ENCODE peak calls at places on chromosomes 5 and 9, in five cellular contexts. N is H1, Z is fibroblast of mammary gland, U is astrocyte of the cerebellum, E is heart left ventricle. I is an unnamed sample.

GRCh38 chr9:78278177-78278777 is 18.6 kb upstream of the PSAT1 start:
- DNase-seq in N (no peak), Z (peak; percentile 92), U (peak; percentile 84), E (no peak), I (peak; percentile 90)

GRCh38 chr5:127957183-127957582 is 126.4 kb upstream of the SLC12A2 start:
- DNase-seq in N (no peak), Z (peak; percentile 77), U (peak; percentile 27), E (peak; percentile 74), I (peak; percentile 92)

GRCh38 chr5:138353550-138353893 is 1.0 kb downstream of the KDM3B start:
- DNase-seq in N (no peak), Z (peak; percentile 39), U (no peak), E (no peak), I (no peak)

GRCh38 chr9:89593776-89594427 is 10.9 kb upstream of the GADD45G start:
- DNase-seq in N (no peak), Z (peak; percentile 30), U (no peak), E (peak; percentile 57), I (peak; percentile 62)

GRCh38 chr9:134434896-134435506 is 108.7 kb downstream of the RXRA start:
- DNase-seq in N (no peak), Z (peak; percentile 98), U (peak; percentile 99), E (peak; percentile 96), I (peak; percentile 97)

GRCh38 chr9:87148391-87149237 is 201.3 kb upstream of the GAS1 start:
- DNase-seq in N (peak; percentile 31), Z (peak; percentile 69), U (peak; percentile 22), E (peak; percentile 89), I (peak; percentile 22)

GRCh38 chr5:154776167-154776566 is 21.0 kb downstream of the LARP1 start:
- DNase-seq in N (no peak), Z (no peak), U (no peak), E (no peak), I (no peak)

GRCh38 chr9:89664896-89665329 is 60.1 kb downstream of the GADD45G start:
- DNase-seq in N (no peak), Z (no peak), U (no peak), E (no peak), I (no peak)

GRCh38 chr5:176170084-176170483 is 68.1 kb upstream of the SIMC1 start:
- DNase-seq in N (no peak), Z (no peak), U (no peak), E (no peak), I (no peak)

GRCh38 chr5:68288756-68289134 is 73.2 kb downstream of the PIK3R1 start:
- DNase-seq in N (no peak), Z (no peak), U (no peak), E (peak; percentile 41), I (no peak)

GRCh38 chr9:122090981-122091380 is 2.1 kb downstream of the TTLL11 start:
- DNase-seq in N (no peak), Z (no peak), U (no peak), E (no peak), I (no peak)

GRCh38 chr5:1003296-1003937 is 5.2 kb upstream of the NKD2 start:
- DNase-seq in N (no peak), Z (peak; percentile 29), U (no peak), E (no peak), I (peak; percentile 93)

GRCh38 chr9:127844821-127845359 is 9.6 kb downstream of the ENG start:
- DNase-seq in N (no peak), Z (peak; percentile 32), U (no peak), E (peak; percentile 79), I (no peak)

GRCh38 chr5:10607666-10608442 is 44.0 kb downstream of the ANKRD33B start:
- DNase-seq in N (no peak), Z (peak; percentile 92), U (no peak), E (peak; percentile 76), I (peak; percentile 54)

GRCh38 chr9:74330487-74331214 is 166.5 kb upstream of the RORB start:
- DNase-seq in N (no peak), Z (peak; percentile 8), U (no peak), E (no peak), I (no peak)

GRCh38 chr9:71587576-71588362 is 180.5 kb downstream of the CEMIP2 start:
- DNase-seq in N (no peak), Z (peak; percentile 50), U (no peak), E (no peak), I (peak; percentile 44)

GRCh38 chr9:116318463-116319271 is 165.1 kb downstream of the PAPPA start:
- DNase-seq in N (no peak), Z (peak; percentile 95), U (no peak), E (peak; percentile 79), I (no peak)

GRCh38 chr5:108654042-108654441 is 93.7 kb upstream of the FER start:
- DNase-seq in N (no peak), Z (peak; percentile 63), U (no peak), E (no peak), I (peak; percentile 76)

GRCh38 chr5:75828029-75828428 is 110.8 kb upstream of the POC5 start:
- DNase-seq in N (no peak), Z (no peak), U (no peak), E (no peak), I (no peak)

GRCh38 chr5:37882636-37883035 is 42.8 kb upstream of the GDNF start:
- DNase-seq in N (no peak), Z (peak; percentile 24), U (no peak), E (no peak), I (no peak)

GRCh38 chr5:169164481-169164925 is 136.4 kb downstream of the SLIT3 start:
- DNase-seq in N (peak; percentile 33), Z (peak; percentile 73), U (no peak), E (peak; percentile 43), I (peak; percentile 99)

GRCh38 chr5:74648835-74649286 is 8.3 kb upstream of the ENC1 start:
- DNase-seq in N (no peak), Z (peak; percentile 69), U (no peak), E (no peak), I (peak; percentile 71)

GRCh38 chr9:92600742-92601261 is 65.0 kb upstream of the ECM2 start:
- DNase-seq in N (no peak), Z (peak; percentile 63), U (peak; percentile 73), E (no peak), I (no peak)

GRCh38 chr9:127589955-127590370 is 22.1 kb upstream of the STXBP1 start:
- DNase-seq in N (no peak), Z (peak; percentile 79), U (peak; percentile 66), E (peak; percentile 59), I (peak; percentile 84)

GRCh38 chr5:24644757-24645156 is at the start of gene CDH10:
- DNase-seq in N (peak; percentile 92), Z (no peak), U (peak; percentile 29), E (no peak), I (peak; percentile 26)

GRCh38 chr5:13972029-13972428 is 27.5 kb upstream of the DNAH5 start:
- DNase-seq in N (no peak), Z (no peak), U (no peak), E (no peak), I (no peak)

GRCh38 chr5:13973724-13974123 is 29.2 kb upstream of the DNAH5 start:
- DNase-seq in N (no peak), Z (no peak), U (no peak), E (no peak), I (no peak)

GRCh38 chr5:13976223-13976622 is 31.7 kb upstream of the DNAH5 start:
- DNase-seq in N (no peak), Z (no peak), U (no peak), E (no peak), I (no peak)

DNA sequence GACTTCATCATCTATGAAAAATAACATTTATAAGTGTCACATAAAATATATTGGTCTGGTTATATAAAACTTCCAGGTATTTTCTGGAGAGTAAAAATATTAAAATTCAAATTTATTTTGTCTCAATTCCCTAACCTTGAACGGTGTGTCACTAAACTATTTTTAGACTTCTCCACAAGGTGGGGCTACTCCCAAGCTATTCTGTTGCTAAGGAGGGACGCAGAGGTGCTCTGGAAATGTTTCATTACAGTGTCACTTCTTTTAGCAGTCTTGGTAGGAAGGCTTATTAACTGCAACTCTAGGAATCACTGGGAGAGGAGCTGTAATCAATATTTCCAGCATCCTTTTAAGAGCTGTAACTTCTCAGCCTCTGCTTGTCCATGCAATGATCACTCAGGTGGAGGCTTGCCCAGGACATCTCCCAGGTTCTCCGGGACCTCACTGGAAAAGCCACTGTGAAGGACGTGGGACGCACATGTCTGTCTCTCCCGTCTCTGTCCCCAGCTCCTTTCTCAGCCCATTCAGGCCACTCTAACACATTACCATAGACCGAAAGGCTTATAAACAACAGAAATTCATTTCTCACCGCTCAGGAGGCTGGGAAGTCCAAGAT is 32.5 kb upstream of the DNAH5 start:
- DNase-seq in N (no peak), Z (peak; percentile 68), U (peak; percentile 36), E (no peak), I (peak; percentile 64)
- TF ChIP-seq CTCF in N (peak; percentile 59), Z (peak; percentile 54), U (peak; percentile 58), E (peak; percentile 15), I (peak; percentile 44)

GRCh38 chr9:130938652-130939404 is at the start of gene FIBCD1:
- DNase-seq in N (no peak), Z (peak; percentile 24), U (no peak), E (peak; percentile 25), I (no peak)

GRCh38 chr9:130940023-130940549 is 1.0 kb upstream of the FIBCD1 start:
- DNase-seq in N (no peak), Z (no peak), U (no peak), E (no peak), I (no peak)

GRCh38 chr9:130938184-130938651 is 829 bp downstream of the FIBCD1 start:
- DNase-seq in N (no peak), Z (no peak), U (no peak), E (peak; percentile 15), I (no peak)

GRCh38 chr9:130940693-130941576 is 1.9 kb upstream of the FIBCD1 start:
- DNase-seq in N (peak; percentile 85), Z (peak; percentile 22), U (no peak), E (peak; percentile 60), I (peak; percentile 87)

DNA sequence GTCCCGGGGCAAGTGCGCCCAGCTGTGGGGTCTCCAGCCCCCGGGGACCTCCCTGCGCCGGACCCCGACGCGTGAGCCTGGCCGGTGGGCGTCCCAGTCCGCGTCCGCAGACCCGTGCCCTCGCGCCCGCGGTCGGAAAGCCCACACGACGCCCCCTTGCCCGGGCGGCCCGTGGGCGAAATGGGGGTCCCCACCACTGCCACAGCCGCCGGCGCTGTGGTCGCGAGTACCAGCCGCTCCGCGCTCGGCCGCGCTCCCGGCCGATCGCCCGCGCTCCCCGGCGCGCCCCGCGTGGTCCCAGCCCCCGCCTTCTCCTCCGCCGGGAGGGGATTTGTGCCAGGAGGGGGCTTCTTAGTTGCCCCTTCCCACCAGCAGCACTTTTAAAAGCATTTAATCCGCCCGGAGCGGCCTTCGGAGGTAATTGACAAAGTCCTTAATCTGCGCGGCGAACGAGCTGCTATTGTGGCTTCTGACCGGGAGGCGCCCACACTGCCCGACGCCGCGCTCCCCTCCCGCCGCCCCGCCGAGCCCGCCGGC is 426 bp upstream of the FIBCD1 start:
- DNase-seq in N (no peak), Z (no peak), U (no peak), E (no peak), I (no peak)
- TF ChIP-seq CTCF in N (no peak), Z (no peak), U (no peak), E (no peak), I (no peak)

GRCh38 chr5:112917453-112918005 is 4.5 kb downstream of the REEP5 start:
- DNase-seq in N (no peak), Z (peak; percentile 26), U (no peak), E (no peak), I (no peak)
- TF ChIP-seq CTCF in N (peak; percentile 75), Z (peak; percentile 26), U (peak; percentile 17), E (no peak), I (no peak)

DNA sequence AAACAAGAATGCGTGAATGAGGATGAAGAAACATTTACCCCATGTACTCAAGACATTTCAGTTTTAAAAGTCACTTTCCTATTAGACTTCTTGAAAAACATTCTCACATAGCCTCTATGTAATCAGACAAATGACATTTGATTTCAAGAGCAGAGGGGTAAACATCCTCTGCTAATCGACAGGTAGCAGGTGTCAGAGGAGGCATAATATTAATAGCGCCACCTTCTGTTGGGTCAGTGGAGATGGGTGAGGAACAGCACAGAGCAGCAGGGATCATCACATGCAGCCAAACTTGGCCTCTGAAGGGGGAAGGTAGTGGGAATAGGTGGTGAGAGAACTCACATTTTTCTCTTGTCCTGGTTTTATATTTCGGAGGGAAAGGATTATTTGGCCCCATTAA is 3.3 kb upstream of the LSM11 start:
- DNase-seq in N (no peak), Z (no peak), U (no peak), E (no peak), I (peak; percentile 66)
- TF ChIP-seq CTCF in N (peak; percentile 78), Z (peak; percentile 57), U (peak; percentile 52), E (peak; percentile 36), I (peak; percentile 57)